ENCODE peak calls at places on chromosomes 11 and 22, in eight cellular contexts. F is BJ, X is AG04450, M is fibroblast of the aortic adventitia, I is AG04449, N is fibroblast of villous mesenchyme, S is Caco-2, C is tibial artery. Z is an unnamed sample.

GRCh38 chr11:43947003-43947500 is 4.6 kb downstream of the C11orf96 start:
- DNase-seq in N (peak), M (no peak), C (peak), F (no peak), I (no peak), X (no peak), S (peak), Z (no peak)

GRCh38 chr22:40177738-40178416 is at the start of gene TNRC6B:
- DNase-seq in C (peak), I (peak), X (peak), F (peak), M (peak), S (peak), N (peak), Z (peak)

GRCh38 chr11:102318469-102318868 is 1.2 kb downstream of the BIRC3 start:
- DNase-seq in X (no peak), I (no peak), M (peak), F (no peak), N (no peak), S (no peak), C (no peak), Z (no peak)

GRCh38 chr22:27554106-27554814 is 247.3 kb downstream of the MN1 start:
- DNase-seq in F (no peak), C (no peak), X (no peak), M (peak), N (peak), I (no peak), S (no peak), Z (no peak)

GRCh38 chr11:44065851-44066731 is at the start of gene ACCS:
- DNase-seq in S (peak), C (peak), X (peak), I (peak), N (peak), M (peak), F (peak), Z (peak)

GRCh38 chr11:38252620-38253019 is 1654.6 kb upstream of the RAG2 start:
- DNase-seq in N (no peak), C (no peak), M (no peak), F (no peak), X (no peak), S (no peak), I (no peak), Z (no peak)

GRCh38 chr11:67268036-67268683 is 1.9 kb downstream of the GRK2 start:
- DNase-seq in I (no peak), M (no peak), N (no peak), F (no peak), C (peak), X (no peak), S (no peak), Z (no peak)

GRCh38 chr22:20258584-20259335 is 9.4 kb downstream of the RTN4R start:
- DNase-seq in C (no peak), I (no peak), M (no peak), N (no peak), X (no peak), F (no peak), S (no peak), Z (no peak)

GRCh38 chr22:31575190-31575589 is 78.9 kb downstream of the SFI1 start:
- DNase-seq in C (no peak), X (no peak), M (no peak), I (no peak), S (no peak), F (no peak), N (peak), Z (no peak)

GRCh38 chr11:32259641-32260081 is 168.8 kb downstream of the RCN1 start:
- DNase-seq in M (peak), X (peak), I (no peak), N (peak), F (no peak), S (peak), C (peak), Z (no peak)

GRCh38 chr11:102530558-102530957 is at the start of gene MMP7:
- DNase-seq in N (peak), C (no peak), I (peak), M (peak), F (peak), S (no peak), X (peak), Z (no peak)

DNA sequence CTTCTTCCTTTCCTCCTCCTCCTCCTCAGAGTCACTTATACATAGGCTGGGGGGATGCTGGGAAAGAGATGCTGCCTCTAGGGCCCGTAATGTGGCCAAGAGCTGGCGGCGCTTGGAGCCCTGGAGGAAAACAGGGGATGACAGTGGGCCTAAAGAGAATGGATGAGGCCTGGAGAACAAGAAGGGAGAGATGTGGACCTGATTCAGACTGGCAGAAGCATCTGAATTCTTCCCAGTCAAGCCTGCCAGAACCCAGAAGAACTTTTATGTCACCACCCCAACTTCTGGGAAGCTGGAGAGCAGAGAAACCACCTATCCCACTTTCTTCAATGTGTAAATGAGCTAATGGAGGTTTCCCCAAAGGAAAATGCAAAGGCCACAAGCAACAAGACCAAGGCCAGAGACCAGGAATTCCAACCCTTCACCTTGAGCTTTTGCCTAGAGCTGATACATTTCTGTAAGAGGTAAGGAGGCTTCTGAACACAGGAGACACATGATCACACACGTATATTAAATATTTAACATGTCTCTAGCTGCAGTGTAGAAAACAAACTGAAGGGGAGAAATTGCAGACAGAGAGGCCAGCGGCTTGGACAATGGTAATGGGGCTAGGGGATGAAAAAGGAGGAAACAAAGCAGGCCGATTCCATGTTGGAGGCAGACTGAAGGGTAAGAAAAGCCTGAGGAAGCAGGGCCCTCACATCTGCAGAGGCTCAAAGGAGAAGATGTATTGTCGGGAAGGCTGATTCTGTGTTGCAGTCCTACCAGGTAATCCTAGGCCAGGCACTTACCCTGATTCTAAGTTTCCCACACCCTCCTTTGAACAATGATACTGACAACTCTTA is 1.1 kb downstream of the RRP8 start:
- DNase-seq in X (no peak), C (no peak), F (no peak), S (no peak), I (no peak), M (no peak), N (no peak), Z (no peak)
- TF ChIP-seq CTCF in X (no peak), C (no peak), F (no peak), S (no peak), I (no peak), M (no peak), N (no peak), Z (no peak)

DNA sequence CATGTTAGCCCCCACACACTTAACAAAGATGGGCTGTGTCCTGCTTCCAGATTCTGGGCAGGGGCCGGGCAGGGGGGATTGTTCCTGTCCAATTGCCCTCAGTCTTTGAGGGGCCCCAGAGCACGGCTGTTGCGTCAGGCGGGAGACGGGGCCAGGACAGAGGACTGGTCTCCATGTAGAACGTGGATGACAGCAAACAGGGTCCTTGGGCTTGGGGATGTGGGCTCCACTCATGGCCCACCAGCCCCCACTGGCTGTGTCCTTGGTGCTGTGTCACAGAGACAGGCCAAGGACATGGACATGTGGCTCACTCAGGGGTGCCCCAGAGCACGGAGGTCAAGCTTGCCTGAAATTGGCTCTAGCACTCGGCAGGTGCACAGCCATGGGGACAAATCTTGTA is 14.3 kb downstream of the FADS2 start:
- DNase-seq in F (no peak), S (no peak), I (no peak), C (no peak), X (no peak), N (no peak), M (no peak), Z (no peak)
- H3K4me3 ChIP-seq in F (no peak), S (no peak), I (no peak), C (no peak), X (no peak), N (no peak), M (no peak), Z (no peak)

GRCh38 chr11:61481806-61482205 is 26.7 kb upstream of the LRRC10B start:
- DNase-seq in S (no peak), M (no peak), I (no peak), C (no peak), X (no peak), F (no peak), N (no peak), Z (no peak)

GRCh38 chr11:61484541-61484940 is 24.0 kb upstream of the LRRC10B start:
- DNase-seq in N (no peak), C (no peak), S (no peak), X (no peak), F (no peak), M (no peak), I (no peak), Z (no peak)

GRCh38 chr11:61480936-61481335 is 27.6 kb upstream of the LRRC10B start:
- DNase-seq in F (no peak), N (no peak), C (no peak), X (no peak), M (no peak), I (no peak), S (peak), Z (no peak)

GRCh38 chr11:61480261-61480660 is 28.3 kb upstream of the LRRC10B start:
- DNase-seq in N (no peak), C (no peak), X (no peak), F (no peak), S (no peak), I (no peak), M (no peak), Z (no peak)

DNA sequence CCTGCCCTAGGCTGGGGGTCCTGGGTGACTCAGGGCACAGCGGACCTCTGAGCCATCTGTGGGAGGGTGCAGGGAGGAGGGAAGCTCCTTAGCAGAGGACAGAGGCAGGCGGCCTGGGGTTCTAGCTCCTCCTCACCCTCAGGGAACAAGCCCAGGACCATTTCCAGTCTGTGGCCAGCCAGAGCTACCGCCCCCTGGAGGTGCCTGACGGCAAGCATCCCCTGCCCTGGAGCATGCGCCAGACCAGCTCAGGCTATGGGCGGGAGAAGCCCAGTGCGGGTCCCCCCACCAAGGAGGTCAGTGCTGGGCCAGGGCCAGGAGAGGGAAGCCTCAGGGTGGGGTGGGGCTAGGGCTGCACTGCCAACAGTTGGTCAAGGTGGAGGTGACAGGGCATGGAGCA is 26.0 kb upstream of the LRRC10B start:
- DNase-seq in N (no peak), I (no peak), S (peak), C (no peak), M (no peak), X (no peak), F (no peak), Z (no peak)
- TF ChIP-seq CTCF in N (peak), I (peak), S (peak), C (no peak), M (peak), X (peak), F (peak), Z (peak)

GRCh38 chr11:131685206-131685605 is 314.8 kb downstream of the NTM start:
- DNase-seq in S (no peak), M (no peak), C (no peak), F (no peak), I (no peak), X (no peak), N (no peak), Z (no peak)

GRCh38 chr11:131684111-131685060 is 314.0 kb downstream of the NTM start:
- DNase-seq in X (no peak), S (no peak), N (no peak), C (no peak), M (no peak), I (no peak), F (no peak), Z (no peak)

GRCh38 chr11:131687291-131688055 is 317.1 kb downstream of the NTM start:
- DNase-seq in X (no peak), N (no peak), C (no peak), F (no peak), I (no peak), S (no peak), M (no peak), Z (no peak)

GRCh38 chr11:131686836-131687235 is 316.4 kb downstream of the NTM start:
- DNase-seq in N (no peak), C (no peak), X (no peak), F (no peak), M (no peak), S (no peak), I (no peak), Z (no peak)

GRCh38 chr11:131685906-131686305 is 315.5 kb downstream of the NTM start:
- DNase-seq in F (no peak), I (no peak), M (no peak), C (no peak), S (no peak), N (no peak), X (no peak), Z (no peak)
- H3K4me3 ChIP-seq in F (no peak), I (no peak), M (no peak), C (no peak), S (no peak), N (no peak), X (no peak), Z (no peak)

DNA sequence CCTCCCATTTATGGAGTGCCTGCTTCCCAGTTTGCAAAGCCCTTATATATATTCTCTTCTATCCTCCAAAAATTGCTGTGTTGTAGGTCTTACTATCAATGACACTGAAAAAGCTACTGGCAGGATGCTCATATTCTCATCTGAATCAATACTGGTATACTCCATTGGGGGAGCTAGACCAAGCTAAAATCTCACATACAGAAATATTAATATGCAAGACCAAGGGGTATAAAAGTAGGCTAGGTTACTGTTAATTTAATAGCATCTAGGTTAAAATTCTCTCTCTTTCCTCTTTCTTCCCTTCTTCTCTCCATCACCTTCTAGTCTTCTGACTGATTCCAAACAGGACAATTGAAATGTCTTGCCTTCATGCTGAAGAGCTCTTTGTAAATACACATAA is 17.1 kb upstream of the BDNF start:
- DNase-seq in I (no peak), S (no peak), M (peak), X (no peak), F (no peak), N (no peak), C (no peak), Z (no peak)
- TF ChIP-seq CTCF in I (peak), S (peak), M (peak), X (peak), F (peak), N (peak), C (no peak), Z (peak)

GRCh38 chr11:1060885-1061616 is 13.6 kb upstream of the MUC2 start:
- DNase-seq in N (peak), X (no peak), M (peak), F (peak), C (peak), I (no peak), S (no peak), Z (peak)

GRCh38 chr11:1060410-1060809 is 14.3 kb upstream of the MUC2 start:
- DNase-seq in C (no peak), S (no peak), F (no peak), I (no peak), M (no peak), N (no peak), X (no peak), Z (no peak)

GRCh38 chr11:1067812-1068496 is 6.7 kb upstream of the MUC2 start:
- DNase-seq in X (no peak), M (no peak), C (no peak), S (no peak), N (no peak), I (no peak), F (no peak), Z (no peak)

GRCh38 chr11:1062075-1062820 is 12.4 kb upstream of the MUC2 start:
- DNase-seq in S (no peak), N (no peak), C (no peak), I (no peak), F (no peak), M (no peak), X (no peak), Z (no peak)

GRCh38 chr11:1064167-1064566 is 10.5 kb upstream of the MUC2 start:
- DNase-seq in I (no peak), X (no peak), N (no peak), F (no peak), S (no peak), M (peak), C (no peak), Z (no peak)
- H3K4me3 ChIP-seq in I (no peak), X (no peak), N (no peak), F (no peak), S (no peak), M (no peak), C (no peak), Z (no peak)

GRCh38 chr11:119305556-119306372 is 11.2 kb downstream of the MCAM start:
- DNase-seq in F (no peak), N (no peak), I (no peak), C (no peak), S (no peak), M (no peak), X (no peak), Z (no peak)

GRCh38 chr11:119309411-119309810 is 7.5 kb downstream of the MCAM start:
- DNase-seq in C (no peak), I (no peak), F (no peak), S (no peak), X (no peak), N (no peak), M (no peak), Z (no peak)

GRCh38 chr11:119307974-119308373 is 9.0 kb downstream of the MCAM start:
- DNase-seq in I (no peak), C (no peak), M (no peak), F (no peak), N (no peak), X (no peak), S (no peak), Z (no peak)

GRCh38 chr11:119306373-119306890 is 10.5 kb downstream of the MCAM start:
- DNase-seq in N (peak), M (peak), X (no peak), C (peak), I (peak), F (no peak), S (no peak), Z (no peak)

DNA sequence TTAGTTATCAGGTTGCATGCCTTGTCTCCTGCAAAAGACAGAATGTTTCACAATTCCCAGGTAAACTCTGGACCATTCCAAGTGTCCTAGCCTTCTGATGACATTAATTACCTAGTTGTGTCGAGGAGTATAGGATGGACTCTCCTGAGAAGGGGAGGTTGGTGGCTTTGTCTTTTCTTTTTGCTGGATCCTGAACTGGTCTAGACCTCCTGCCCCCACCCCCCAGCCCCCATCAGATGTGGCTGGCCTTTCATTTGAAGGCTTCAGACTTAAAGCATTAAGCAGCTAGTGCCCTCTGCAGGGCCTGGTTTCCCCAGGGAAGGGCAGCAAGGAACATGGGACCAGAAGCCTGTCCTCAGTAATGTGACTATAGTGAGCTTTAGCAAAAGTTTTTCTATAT is 9.7 kb downstream of the MCAM start:
- DNase-seq in C (no peak), I (no peak), X (no peak), F (no peak), N (no peak), M (no peak), S (no peak), Z (no peak)
- TF ChIP-seq CTCF in C (no peak), I (peak), X (peak), F (peak), N (no peak), M (no peak), S (peak), Z (peak)

DNA sequence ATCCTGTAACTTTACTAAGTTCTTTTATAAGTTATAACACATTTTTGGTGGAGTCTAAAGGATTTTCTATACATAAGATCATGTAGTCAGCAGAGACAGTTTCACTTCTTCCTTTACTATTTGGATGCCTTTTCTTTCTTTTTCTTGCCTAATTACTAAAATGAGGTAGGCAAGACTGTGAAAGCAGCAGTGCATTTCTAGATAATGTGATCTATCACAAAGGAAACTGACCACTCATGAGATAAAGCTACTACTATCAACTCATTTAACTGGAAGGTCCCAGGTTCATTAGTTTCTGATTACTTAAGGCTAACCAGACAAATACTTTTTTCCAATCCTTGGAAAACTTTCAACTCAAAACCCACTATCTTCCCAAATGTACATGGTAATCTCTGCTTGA is 196.2 kb upstream of the E2F8 start:
- DNase-seq in X (no peak), S (no peak), F (no peak), C (no peak), M (no peak), I (no peak), N (no peak), Z (no peak)
- H3K4me3 ChIP-seq in X (no peak), S (no peak), F (no peak), C (no peak), M (no peak), I (no peak), N (no peak), Z (no peak)